ENCODE peak calls at places on chromosomes 11 and 22, in nine cellular contexts. X is SK-N-SH; D is A673; A is brain microvascular endothelial cell; J is CD8-positive, alpha-beta memory T cell; S is HepG2; M is tibial nerve; N is prostate gland; F is CD8-positive, alpha-beta T cell. B is an unnamed sample.

GRCh38 chr22:31122532-31123291 is at the start of gene INPP5J:
- DNase-seq in X (peak), D (peak), A (peak), J (no peak), S (peak), M (no peak), N (peak), F (no peak), B (no peak)

GRCh38 chr11:84829162-84829561 is 798.0 kb downstream of the DLG2 start:
- DNase-seq in X (no peak), D (no peak), A (no peak), J (no peak), S (no peak), M (no peak), N (no peak), F (no peak), B (no peak)

GRCh38 chr11:17609536-17610401 is 62.7 kb downstream of the OTOG start:
- DNase-seq in X (peak), D (no peak), A (no peak), J (no peak), S (no peak), M (no peak), N (no peak), F (no peak), B (no peak)

GRCh38 chr11:94793002-94793401 is 24.8 kb downstream of the AMOTL1 start:
- DNase-seq in X (no peak), D (no peak), A (no peak), J (no peak), S (no peak), M (no peak), N (no peak), F (no peak), B (no peak)

GRCh38 chr11:67530282-67530592 is 7.0 kb upstream of the CABP2 start:
- DNase-seq in X (no peak), D (no peak), A (no peak), J (no peak), S (no peak), M (no peak), N (no peak), F (no peak), B (no peak)

GRCh38 chr11:130629039-130629438 is 180.6 kb downstream of the ADAMTS15 start:
- DNase-seq in X (no peak), D (no peak), A (no peak), J (no peak), S (no peak), M (no peak), N (no peak), F (no peak), B (no peak)

GRCh38 chr22:31451709-31452571 is 37.7 kb downstream of the EIF4ENIF1 start:
- DNase-seq in X (peak), D (peak), A (peak), J (no peak), S (peak), M (no peak), N (no peak), F (no peak), B (no peak)

GRCh38 chr11:80980221-80980620 is 1539.4 kb upstream of the TENM4 start:
- DNase-seq in X (no peak), D (peak), A (peak), J (no peak), S (no peak), M (no peak), N (no peak), F (no peak), B (no peak)

GRCh38 chr11:111298466-111299110 is at the start of gene POU2AF3:
- DNase-seq in X (no peak), D (no peak), A (no peak), J (no peak), S (no peak), M (no peak), N (no peak), F (no peak), B (no peak)

GRCh38 chr22:25828422-25828821 is 86.4 kb downstream of the MYO18B start:
- DNase-seq in X (no peak), D (no peak), A (no peak), J (no peak), S (no peak), M (no peak), N (no peak), F (no peak), B (no peak)

GRCh38 chr11:73053964-73054363 is 88.2 kb downstream of the FCHSD2 start:
- DNase-seq in X (peak), D (no peak), A (no peak), J (no peak), S (no peak), M (no peak), N (no peak), F (no peak), B (no peak)

GRCh38 chr11:124108158-124108557 is 7.1 kb upstream of the VWA5A start:
- DNase-seq in X (no peak), D (peak), A (no peak), J (no peak), S (peak), M (no peak), N (no peak), F (no peak), B (no peak)

GRCh38 chr11:67057410-67057757 is 737 bp downstream of the RHOD start:
- DNase-seq in X (no peak), D (no peak), A (no peak), J (no peak), S (no peak), M (no peak), N (peak), F (no peak), B (no peak)

GRCh38 chr11:28701760-28702449 is 593.7 kb downstream of the METTL15 start:
- DNase-seq in X (no peak), D (peak), A (no peak), J (no peak), S (no peak), M (no peak), N (peak), F (no peak), B (no peak)

GRCh38 chr11:26878959-26879581 is 114.8 kb upstream of the FIBIN start:
- DNase-seq in X (no peak), D (no peak), A (no peak), J (no peak), S (no peak), M (no peak), N (no peak), F (no peak), B (no peak)

GRCh38 chr11:120102050-120102861 is 35.7 kb downstream of the TRIM29 start:
- DNase-seq in X (no peak), D (no peak), A (no peak), J (no peak), S (no peak), M (no peak), N (no peak), F (no peak), B (no peak)

GRCh38 chr11:125370561-125371389 is 125.3 kb downstream of the FEZ1 start:
- DNase-seq in X (peak), D (no peak), A (no peak), J (no peak), S (no peak), M (no peak), N (no peak), F (no peak), B (no peak)

GRCh38 chr11:96082002-96082899 is 158.3 kb upstream of the MTMR2 start:
- DNase-seq in X (peak), D (no peak), A (no peak), J (no peak), S (peak), M (no peak), N (no peak), F (no peak), B (no peak)

GRCh38 chr22:27568265-27568664 is 233.3 kb downstream of the MN1 start:
- DNase-seq in X (no peak), D (peak), A (no peak), J (no peak), S (no peak), M (no peak), N (no peak), F (no peak), B (no peak)

GRCh38 chr11:119284344-119285157 is 32.4 kb downstream of the MCAM start:
- DNase-seq in X (peak), D (peak), A (no peak), J (no peak), S (peak), M (no peak), N (no peak), F (no peak), B (no peak)

GRCh38 chr11:20021212-20021611 is 139.1 kb downstream of the DBX1 start:
- DNase-seq in X (no peak), D (no peak), A (no peak), J (no peak), S (peak), M (no peak), N (no peak), F (no peak), B (no peak)

GRCh38 chr11:20023082-20023426 is 137.2 kb downstream of the DBX1 start:
- DNase-seq in X (no peak), D (no peak), A (no peak), J (no peak), S (no peak), M (no peak), N (no peak), F (no peak), B (no peak)

GRCh38 chr11:20020716-20021115 is 139.6 kb downstream of the DBX1 start:
- DNase-seq in X (no peak), D (no peak), A (no peak), J (no peak), S (no peak), M (no peak), N (no peak), F (no peak), B (no peak)

GRCh38 chr11:20021771-20022362 is 138.4 kb downstream of the DBX1 start:
- DNase-seq in X (no peak), D (no peak), A (no peak), J (no peak), S (peak), M (no peak), N (no peak), F (no peak), B (no peak)

DNA sequence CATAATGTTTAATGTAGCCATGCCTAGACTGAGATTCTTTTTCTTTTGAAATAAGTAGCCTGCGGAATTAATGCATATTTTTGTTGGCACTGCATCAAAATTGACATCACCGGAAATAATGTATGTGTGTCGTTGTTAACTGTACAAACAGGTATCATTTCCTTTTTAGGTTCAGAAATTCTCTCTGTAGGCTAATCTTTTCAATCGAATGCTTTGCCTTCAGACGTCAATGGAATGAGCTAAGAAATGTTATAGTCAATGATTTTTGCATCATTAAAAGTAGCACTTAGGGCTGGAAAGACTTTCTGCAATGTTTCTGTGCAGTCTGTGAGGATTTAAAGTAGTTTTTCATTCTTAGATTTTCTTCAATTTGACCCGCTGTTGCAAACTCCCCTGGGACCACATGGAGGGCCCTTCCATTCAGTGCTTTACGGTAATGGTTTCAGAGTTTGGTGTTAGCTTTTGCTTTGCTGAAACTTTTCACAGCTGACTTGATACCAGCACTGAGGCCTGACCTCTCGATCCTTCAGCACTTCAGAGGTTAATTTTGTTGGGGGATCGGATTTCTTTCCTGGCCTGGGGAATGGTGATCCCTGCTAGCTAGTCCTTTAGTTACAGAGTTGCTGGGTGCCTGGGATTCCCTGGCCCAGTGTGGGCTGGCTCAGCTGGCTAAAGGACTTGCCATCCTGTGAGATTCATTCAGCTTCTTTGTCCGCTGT is 137.8 kb downstream of the DBX1 start:
- DNase-seq in X (no peak), D (no peak), A (peak), J (no peak), S (peak), M (no peak), N (no peak), F (no peak), B (no peak)
- H3K4me3 ChIP-seq in X (no peak), D (no peak), A (peak), J (no peak), S (peak), M (no peak), N (no peak), F (no peak), B (no peak)

DNA sequence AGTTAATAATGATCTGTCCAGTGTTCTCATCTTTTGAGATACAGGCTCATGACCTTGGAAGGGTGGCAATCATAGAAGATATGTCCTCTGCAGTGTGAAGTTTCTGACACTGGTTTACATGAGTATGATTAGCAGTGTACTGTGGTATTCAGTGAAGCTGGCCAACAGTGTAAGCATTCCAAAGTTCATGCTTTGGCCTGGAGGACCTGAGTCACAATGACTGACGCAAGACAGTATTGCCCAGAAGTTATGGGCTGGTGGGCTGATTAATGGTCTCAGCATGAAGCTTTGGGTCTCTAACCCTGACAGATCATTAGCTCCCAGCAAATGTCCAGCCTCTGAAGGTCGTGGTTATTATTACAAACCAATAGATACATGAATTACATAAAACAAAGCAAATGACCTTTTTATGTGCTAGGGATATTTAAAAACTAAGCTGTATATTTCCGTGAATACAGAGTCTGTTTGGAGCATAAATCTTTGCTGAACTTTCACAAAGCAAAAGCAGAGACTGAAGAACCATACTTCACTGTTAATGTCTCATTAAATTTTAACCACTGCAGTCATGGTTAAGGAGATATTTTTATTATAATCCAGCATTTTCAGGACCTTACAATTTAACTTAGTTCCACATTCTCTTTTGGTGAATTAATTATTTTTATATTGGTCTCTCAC is 28.3 kb upstream of the USP47 start:
- DNase-seq in X (no peak), D (no peak), A (peak), J (no peak), S (peak), M (peak), N (no peak), F (no peak), B (no peak)
- H3K27ac ChIP-seq in X (peak), D (no peak), A (peak), J (no peak), S (peak), M (no peak), N (no peak), F (no peak), B (no peak)

GRCh38 chr11:32792948-32793475 is 1.4 kb downstream of the CCDC73 start:
- DNase-seq in X (peak), D (peak), A (peak), J (peak), S (peak), M (peak), N (peak), F (peak), B (peak)
- H3K4me3 ChIP-seq in X (peak), D (peak), A (no peak), J (no peak), S (no peak), M (no peak), N (no peak), F (no peak), B (no peak)

GRCh38 chr22:46634011-46634699 is 14.0 kb downstream of the GRAMD4 start:
- DNase-seq in X (no peak), D (no peak), A (no peak), J (no peak), S (no peak), M (no peak), N (no peak), F (no peak), B (no peak)

GRCh38 chr22:46635756-46636155 is 15.6 kb downstream of the GRAMD4 start:
- DNase-seq in X (no peak), D (no peak), A (no peak), J (no peak), S (no peak), M (no peak), N (no peak), F (no peak), B (no peak)

GRCh38 chr22:46631113-46631512 is 10.9 kb downstream of the GRAMD4 start:
- DNase-seq in X (no peak), D (no peak), A (no peak), J (no peak), S (no peak), M (no peak), N (no peak), F (no peak), B (no peak)

GRCh38 chr22:46633334-46633890 is 13.2 kb downstream of the GRAMD4 start:
- DNase-seq in X (no peak), D (no peak), A (no peak), J (no peak), S (no peak), M (no peak), N (no peak), F (no peak), B (no peak)

GRCh38 chr22:46632646-46633249 is 12.6 kb downstream of the GRAMD4 start:
- DNase-seq in X (no peak), D (no peak), A (no peak), J (no peak), S (no peak), M (no peak), N (no peak), F (no peak), B (no peak)
- H3K27ac ChIP-seq in X (no peak), D (no peak), A (no peak), J (no peak), S (no peak), M (no peak), N (no peak), F (no peak), B (no peak)

GRCh38 chr11:3381794-3382193 is 2.8 kb upstream of the ZNF195 start:
- DNase-seq in X (no peak), D (no peak), A (no peak), J (no peak), S (no peak), M (no peak), N (no peak), F (no peak), B (no peak)
- H3K4me3 ChIP-seq in X (no peak), D (no peak), A (no peak), J (no peak), S (no peak), M (no peak), N (no peak), F (no peak), B (no peak)